ENCODE peak calls at places on chromosomes 2 and 18, in six cellular contexts. S is GM23248; R is CD4-positive, CD25-positive, alpha-beta regulatory T cell; Q is cardiac muscle cell; E is aorta; H is lung. L is an unnamed sample. For H3K4me1, the result is how much of the 10 kb centered on the place peaks cover.

GRCh38 chr2:117972466-117973123 is 41.3 kb downstream of the CCDC93 start:
- DNase-seq in Q (peak), H (no peak), S (peak), R (no peak), E (no peak), L (no peak)

GRCh38 chr2:174699993-174700766 is 64.1 kb downstream of the CHRNA1 start:
- DNase-seq in Q (peak), R (no peak), H (no peak), E (no peak), S (peak), L (no peak)

GRCh38 chr2:240359695-240360094 is 75.8 kb upstream of the GPC1 start:
- DNase-seq in H (no peak), S (no peak), E (peak), R (no peak), Q (no peak), L (peak)

GRCh38 chr2:22991844-22992243 is 393.1 kb upstream of the KLHL29 start:
- DNase-seq in H (no peak), S (no peak), R (no peak), E (no peak), Q (no peak), L (no peak)

GRCh38 chr2:213315168-213315876 is 31.1 kb downstream of the SPAG16 start:
- DNase-seq in H (no peak), R (no peak), Q (no peak), S (no peak), E (no peak), L (no peak)

GRCh38 chr18:37254973-37255372 is 310.6 kb downstream of the CELF4 start:
- DNase-seq in S (no peak), Q (no peak), H (no peak), R (no peak), E (no peak), L (peak)

GRCh38 chr2:96869824-96870630 is at the start of gene SEMA4C:
- DNase-seq in R (peak), E (peak), H (peak), S (peak), Q (peak), L (no peak)

GRCh38 chr2:225735844-225736243 is 336.3 kb downstream of the NYAP2 start:
- DNase-seq in E (no peak), R (no peak), S (peak), H (no peak), Q (peak), L (no peak)

GRCh38 chr2:224807153-224807964 is 91.2 kb upstream of the CCDC195 start:
- DNase-seq in H (no peak), R (no peak), S (no peak), E (no peak), Q (no peak), L (no peak)

GRCh38 chr2:196123679-196124373 is 47.6 kb downstream of the STK17B start:
- DNase-seq in S (peak), R (no peak), E (no peak), H (no peak), Q (peak), L (no peak)

GRCh38 chr2:217953011-217953481 is 49.7 kb downstream of the TNS1 start:
- DNase-seq in E (no peak), Q (peak), R (no peak), H (no peak), S (no peak), L (peak)
- H3K4me1 ChIP-seq in E (under half), Q (under half), R (under half), H (under half), S (under half), L (under half)

GRCh38 chr2:28631514-28632206 is 120.0 kb upstream of the PPP1CB start:
- DNase-seq in Q (no peak), H (no peak), R (no peak), S (no peak), E (no peak), L (no peak)
- H3K4me1 ChIP-seq in Q (under half), H (under half), R (under half), S (under half), E (under half), L (under half)

GRCh38 chr2:68328901-68329300 is 9.2 kb upstream of the CNRIP1 start:
- DNase-seq in H (no peak), Q (no peak), R (no peak), S (no peak), E (no peak), L (no peak)
- H3K4me1 ChIP-seq in H (under half), Q (under half), R (under half), S (under half), E (under half), L (under half)

GRCh38 chr2:228164718-228165117 is 16.8 kb downstream of the SPHKAP start:
- DNase-seq in E (no peak), S (no peak), R (no peak), Q (no peak), H (no peak), L (no peak)

DNA sequence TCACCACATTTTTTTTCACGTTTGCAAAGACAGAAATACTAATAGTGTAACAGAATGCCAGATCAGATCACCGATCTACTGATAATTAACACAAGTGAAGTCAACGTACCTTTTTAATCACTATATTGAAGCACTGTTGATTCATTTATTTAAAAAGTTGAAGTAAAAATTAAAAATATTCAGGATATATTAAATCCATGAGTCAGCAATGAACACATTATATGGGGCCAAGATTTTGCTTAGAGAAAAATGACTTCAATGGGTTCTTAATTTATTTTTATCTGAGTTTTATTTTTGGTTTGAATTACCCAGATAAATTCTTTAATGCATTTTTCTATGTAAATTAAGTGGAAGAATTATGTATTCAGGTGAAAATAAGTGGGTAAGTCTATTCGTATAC is 14.2 kb downstream of the SPHKAP start:
- DNase-seq in H (no peak), Q (no peak), R (no peak), S (no peak), E (no peak), L (no peak)
- H3K4me1 ChIP-seq in H (under half), Q (under half), R (under half), S (under half), E (under half), L (under half)

GRCh38 chr2:170503563-170503962 is 211.6 kb upstream of the SP5 start:
- DNase-seq in Q (no peak), S (no peak), H (no peak), E (no peak), R (no peak), L (no peak)

GRCh38 chr2:170498559-170498958 is 216.6 kb upstream of the SP5 start:
- DNase-seq in Q (no peak), R (no peak), E (no peak), H (no peak), S (no peak), L (no peak)

GRCh38 chr2:170500104-170500503 is 215.0 kb upstream of the SP5 start:
- DNase-seq in S (no peak), R (no peak), Q (no peak), E (no peak), H (no peak), L (no peak)

GRCh38 chr2:170502400-170503135 is 212.6 kb upstream of the SP5 start:
- DNase-seq in R (no peak), Q (no peak), E (no peak), H (no peak), S (no peak), L (no peak)

GRCh38 chr2:170500770-170501169 is 214.4 kb upstream of the SP5 start:
- DNase-seq in E (no peak), R (no peak), H (no peak), S (no peak), Q (no peak), L (no peak)
- H3K4me1 ChIP-seq in E (under half), R (under half), H (under half), S (under half), Q (under half), L (under half)

DNA sequence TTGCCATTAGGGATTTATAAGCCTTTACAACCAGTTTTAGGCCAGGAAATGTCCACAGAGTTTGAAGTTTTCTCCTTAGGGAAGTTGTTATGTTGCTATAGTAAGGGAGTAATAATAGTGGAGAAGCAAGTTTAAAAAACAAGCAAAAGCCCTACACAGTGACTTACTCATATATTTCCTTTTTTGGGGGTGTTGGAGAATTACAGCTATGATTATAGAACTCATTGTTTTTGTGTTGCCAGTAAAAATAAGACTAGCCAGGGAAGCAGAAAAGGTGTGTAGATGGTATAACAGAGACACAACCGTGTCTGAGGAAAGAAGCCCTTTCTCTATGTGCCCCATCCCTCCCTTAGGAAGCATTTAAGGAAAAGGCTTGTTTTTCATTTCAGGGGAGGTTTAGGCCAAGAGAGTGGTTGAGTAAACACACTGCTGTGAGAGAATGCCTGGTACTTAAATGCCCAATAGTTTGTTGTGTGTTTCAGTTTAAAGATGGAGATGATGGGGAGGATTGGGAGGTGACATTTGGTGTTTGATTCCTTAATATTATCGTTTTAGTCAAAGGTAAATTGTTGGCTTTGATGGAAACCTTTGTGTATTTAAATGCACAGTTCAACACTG is 2.4 kb downstream of the VAPA start:
- DNase-seq in Q (peak), S (peak), H (no peak), R (no peak), E (no peak), L (no peak)
- H3K4me1 ChIP-seq in Q (under half), S (under half), H (under half), R (half or more), E (under half), L (under half)

GRCh38 chr2:197195591-197195990 is 115.0 kb downstream of the ANKRD44 start:
- DNase-seq in H (no peak), E (no peak), R (no peak), S (no peak), Q (no peak), L (no peak)

GRCh38 chr2:197196737-197197136 is 113.8 kb downstream of the ANKRD44 start:
- DNase-seq in E (no peak), H (no peak), R (no peak), S (no peak), Q (no peak), L (no peak)

GRCh38 chr2:197191177-197191947 is 119.2 kb downstream of the ANKRD44 start:
- DNase-seq in R (no peak), E (no peak), H (no peak), S (peak), Q (peak), L (no peak)

GRCh38 chr2:197189770-197190434 is 120.7 kb downstream of the ANKRD44 start:
- DNase-seq in Q (no peak), H (no peak), R (no peak), E (no peak), S (no peak), L (no peak)

GRCh38 chr2:197191948-197192338 is 118.6 kb downstream of the ANKRD44 start:
- DNase-seq in H (no peak), E (no peak), Q (no peak), S (no peak), R (peak), L (no peak)
- H3K4me1 ChIP-seq in H (under half), E (under half), Q (under half), S (under half), R (half or more), L (under half)

GRCh38 chr18:4119813-4120212 is 335.3 kb downstream of the DLGAP1 start:
- DNase-seq in Q (no peak), E (no peak), H (no peak), R (no peak), S (no peak), L (no peak)
- H3K4me1 ChIP-seq in Q (under half), E (under half), H (under half), R (under half), S (under half), L (under half)

L was measured in RWPE2.